ENCODE peak calls at places on chromosomes 16 and 17, in five cellular contexts. One of them, this sample, is unnamed.

GRCh38 chr16:72291531-72291981 is 119.6 kb upstream of the PMFBP1 start:
- DNase-seq in upper lobe of left lung: no peak
- DNase-seq in GM12878: no peak
- DNase-seq in GM12891: no peak
- DNase-seq in breast epithelium: no peak
- DNase-seq in this sample: no peak

GRCh38 chr16:50209548-50210265 is 56.6 kb downstream of the TENT4B start:
- DNase-seq in breast epithelium: no peak
- DNase-seq in upper lobe of left lung: no peak
- DNase-seq in GM12891: no peak
- DNase-seq in GM12878: no peak
- DNase-seq in this sample: no peak

GRCh38 chr16:19884611-19885455 is at the start of gene GPRC5B:
- DNase-seq in GM12891: peak; percentile 55
- DNase-seq in breast epithelium: peak; percentile 32
- DNase-seq in GM12878: no peak
- DNase-seq in upper lobe of left lung: peak; percentile 23
- DNase-seq in this sample: peak; percentile 33

GRCh38 chr17:38864636-38865398 is 5.0 kb upstream of the LASP1 start:
- DNase-seq in upper lobe of left lung: no peak
- DNase-seq in GM12878: no peak
- DNase-seq in GM12891: no peak
- DNase-seq in breast epithelium: no peak
- DNase-seq in this sample: no peak

GRCh38 chr17:57892820-57893595 is 43.2 kb upstream of the MRPS23 start:
- DNase-seq in upper lobe of left lung: peak; percentile 97
- DNase-seq in GM12878: no peak
- DNase-seq in GM12891: no peak
- DNase-seq in breast epithelium: peak; percentile 96
- DNase-seq in this sample: no peak

GRCh38 chr16:67339453-67339852 is 12.8 kb downstream of the LRRC36 start:
- DNase-seq in GM12878: no peak
- DNase-seq in GM12891: no peak
- DNase-seq in breast epithelium: no peak
- DNase-seq in upper lobe of left lung: no peak
- DNase-seq in this sample: no peak

GRCh38 chr17:46898364-46898763 is 24.6 kb upstream of the GOSR2 start:
- DNase-seq in GM12878: no peak
- DNase-seq in upper lobe of left lung: no peak
- DNase-seq in GM12891: no peak
- DNase-seq in breast epithelium: no peak
- DNase-seq in this sample: no peak

GRCh38 chr16:77784441-77785356 is 3.7 kb upstream of the VAT1L start:
- DNase-seq in breast epithelium: no peak
- DNase-seq in GM12891: no peak
- DNase-seq in upper lobe of left lung: no peak
- DNase-seq in GM12878: no peak
- DNase-seq in this sample: no peak

GRCh38 chr16:68848786-68849185 is 5.5 kb downstream of the TANGO6 start:
- DNase-seq in GM12891: no peak
- DNase-seq in breast epithelium: no peak
- DNase-seq in GM12878: no peak
- DNase-seq in upper lobe of left lung: no peak
- DNase-seq in this sample: no peak

GRCh38 chr17:38465420-38466345 is 37.4 kb downstream of the ARHGAP23 start:
- DNase-seq in GM12891: no peak
- DNase-seq in GM12878: no peak
- DNase-seq in breast epithelium: peak; percentile 84
- DNase-seq in upper lobe of left lung: no peak
- DNase-seq in this sample: no peak

GRCh38 chr16:26816266-26816665 is 250.5 kb upstream of the C16orf82 start:
- DNase-seq in GM12891: no peak
- DNase-seq in upper lobe of left lung: no peak
- DNase-seq in breast epithelium: no peak
- DNase-seq in GM12878: no peak
- DNase-seq in this sample: no peak

GRCh38 chr17:8459109-8459508 is 23.4 kb downstream of the NDEL1 start:
- DNase-seq in GM12878: no peak
- DNase-seq in GM12891: no peak
- DNase-seq in breast epithelium: no peak
- DNase-seq in upper lobe of left lung: no peak
- DNase-seq in this sample: no peak

GRCh38 chr16:65833171-65833871 is 533.2 kb upstream of the CDH5 start:
- DNase-seq in upper lobe of left lung: no peak
- DNase-seq in GM12878: no peak
- DNase-seq in breast epithelium: no peak
- DNase-seq in GM12891: no peak
- DNase-seq in this sample: no peak

GRCh38 chr17:60277258-60277657 is 114.7 kb downstream of the USP32 start:
- DNase-seq in GM12878: no peak
- DNase-seq in breast epithelium: no peak
- DNase-seq in upper lobe of left lung: no peak
- DNase-seq in GM12891: no peak
- DNase-seq in this sample: no peak

GRCh38 chr17:7486181-7486580 is 2.0 kb downstream of the POLR2A start:
- DNase-seq in breast epithelium: no peak
- DNase-seq in GM12891: no peak
- DNase-seq in upper lobe of left lung: no peak
- DNase-seq in GM12878: no peak
- DNase-seq in this sample: no peak

GRCh38 chr16:56448005-56448404 is 3.1 kb downstream of the NUDT21 start:
- DNase-seq in GM12891: no peak
- DNase-seq in GM12878: no peak
- DNase-seq in upper lobe of left lung: no peak
- DNase-seq in breast epithelium: no peak
- DNase-seq in this sample: no peak

GRCh38 chr16:67537636-67538591 is 9.3 kb downstream of the RIPOR1 start:
- DNase-seq in GM12878: no peak
- DNase-seq in breast epithelium: no peak
- DNase-seq in upper lobe of left lung: peak; percentile 81
- DNase-seq in GM12891: peak; percentile 74
- DNase-seq in this sample: peak; percentile 77

GRCh38 chr16:593807-594206 is 3.9 kb downstream of the RAB40C start:
- DNase-seq in breast epithelium: no peak
- DNase-seq in GM12891: no peak
- DNase-seq in upper lobe of left lung: no peak
- DNase-seq in GM12878: no peak
- DNase-seq in this sample: no peak

GRCh38 chr17:77754956-77755355 is 203.5 kb upstream of the TNRC6C start:
- DNase-seq in breast epithelium: no peak
- DNase-seq in upper lobe of left lung: peak; percentile 2
- DNase-seq in GM12891: no peak
- DNase-seq in GM12878: no peak
- DNase-seq in this sample: no peak

GRCh38 chr16:29899516-29900101 is at the start of gene SEZ6L2:
- DNase-seq in GM12891: no peak
- DNase-seq in breast epithelium: peak; percentile 55
- DNase-seq in upper lobe of left lung: peak; percentile 73
- DNase-seq in GM12878: no peak
- DNase-seq in this sample: no peak

GRCh38 chr16:66425651-66426050 is 1.4 kb upstream of the BEAN1 start:
- DNase-seq in upper lobe of left lung: no peak
- DNase-seq in breast epithelium: no peak
- DNase-seq in GM12891: no peak
- DNase-seq in GM12878: no peak
- DNase-seq in this sample: no peak

GRCh38 chr16:66894948-66895696 is 14.8 kb downstream of the PDP2 start:
- DNase-seq in breast epithelium: peak; percentile 40
- DNase-seq in upper lobe of left lung: peak; percentile 72
- DNase-seq in GM12891: peak; percentile 54
- DNase-seq in GM12878: no peak
- DNase-seq in this sample: peak; percentile 46

GRCh38 chr17:4901648-4902344 is 1.1 kb downstream of the CHRNE start:
- DNase-seq in breast epithelium: no peak
- DNase-seq in GM12878: no peak
- DNase-seq in GM12891: peak; percentile 12
- DNase-seq in upper lobe of left lung: peak; percentile 75
- DNase-seq in this sample: peak; percentile 31

GRCh38 chr16:86390335-86390734 is 120.0 kb upstream of the FOXF1 start:
- DNase-seq in GM12878: no peak
- DNase-seq in GM12891: no peak
- DNase-seq in breast epithelium: no peak
- DNase-seq in upper lobe of left lung: no peak
- DNase-seq in this sample: no peak

GRCh38 chr16:67399218-67399733 is 6.0 kb upstream of the TPPP3 start:
- DNase-seq in upper lobe of left lung: peak; percentile 59
- DNase-seq in breast epithelium: no peak
- DNase-seq in GM12891: peak; percentile 87
- DNase-seq in GM12878: no peak
- DNase-seq in this sample: peak; percentile 85

GRCh38 chr16:1330260-1330914 is 3.1 kb upstream of the BAIAP3 start:
- DNase-seq in breast epithelium: no peak
- DNase-seq in upper lobe of left lung: no peak
- DNase-seq in GM12878: no peak
- DNase-seq in GM12891: no peak
- DNase-seq in this sample: no peak

GRCh38 chr16:71726491-71727319 is 2.2 kb upstream of the PHLPP2 start:
- DNase-seq in GM12891: no peak
- DNase-seq in GM12878: no peak
- DNase-seq in breast epithelium: no peak
- DNase-seq in upper lobe of left lung: no peak
- DNase-seq in this sample: no peak

GRCh38 chr16:73171901-73172619 is 124.1 kb upstream of the ZFHX3 start:
- DNase-seq in breast epithelium: no peak
- DNase-seq in GM12891: no peak
- DNase-seq in GM12878: no peak
- DNase-seq in upper lobe of left lung: no peak
- DNase-seq in this sample: no peak

GRCh38 chr17:19723967-19724366 is 7.6 kb upstream of the SLC47A2 start:
- DNase-seq in GM12878: no peak
- DNase-seq in breast epithelium: peak; percentile 90
- DNase-seq in GM12891: no peak
- DNase-seq in upper lobe of left lung: peak; percentile 15
- DNase-seq in this sample: no peak

GRCh38 chr17:80468222-80468621 is 8.2 kb downstream of the NPTX1 start:
- DNase-seq in upper lobe of left lung: no peak
- DNase-seq in GM12878: no peak
- DNase-seq in breast epithelium: no peak
- DNase-seq in GM12891: no peak
- DNase-seq in this sample: no peak

DNA sequence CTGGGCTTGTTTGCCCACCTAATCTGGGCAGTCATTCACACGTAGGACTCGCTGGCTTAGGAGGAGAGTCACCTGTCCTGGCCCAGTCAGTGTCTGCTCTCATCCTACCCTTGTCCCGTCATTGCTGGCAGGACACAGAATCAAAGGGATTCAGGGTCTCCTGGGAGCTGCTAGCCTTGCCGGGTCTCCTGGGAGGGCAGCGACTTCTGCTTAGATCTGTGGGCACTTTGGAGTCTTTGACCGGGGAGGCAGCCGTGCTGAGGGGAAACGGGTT is 12.6 kb downstream of the RAI1 start:
- DNase-seq in breast epithelium: no peak
- DNase-seq in upper lobe of left lung: no peak
- DNase-seq in GM12891: no peak
- DNase-seq in GM12878: no peak
- DNase-seq in this sample: no peak
- TF ChIP-seq POLR2A in breast epithelium: no peak
- TF ChIP-seq POLR2A in upper lobe of left lung: no peak
- TF ChIP-seq POLR2A in GM12891: no peak
- TF ChIP-seq POLR2A in GM12878: no peak
- TF ChIP-seq POLR2A in this sample: no peak

GRCh38 chr16:15770107-15770506 is 86.7 kb downstream of the MYH11 start:
- DNase-seq in breast epithelium: no peak
- DNase-seq in upper lobe of left lung: no peak
- DNase-seq in GM12891: no peak
- DNase-seq in GM12878: no peak
- DNase-seq in this sample: no peak

GRCh38 chr16:15770512-15770911 is 86.3 kb downstream of the MYH11 start:
- DNase-seq in GM12891: no peak
- DNase-seq in upper lobe of left lung: no peak
- DNase-seq in breast epithelium: no peak
- DNase-seq in GM12878: no peak
- DNase-seq in this sample: no peak

GRCh38 chr16:15768201-15768600 is 88.6 kb downstream of the MYH11 start:
- DNase-seq in upper lobe of left lung: no peak
- DNase-seq in breast epithelium: no peak
- DNase-seq in GM12878: no peak
- DNase-seq in GM12891: no peak
- DNase-seq in this sample: no peak

GRCh38 chr16:15766918-15767317 is 89.9 kb downstream of the MYH11 start:
- DNase-seq in GM12891: no peak
- DNase-seq in upper lobe of left lung: no peak
- DNase-seq in GM12878: no peak
- DNase-seq in breast epithelium: no peak
- DNase-seq in this sample: no peak

DNA sequence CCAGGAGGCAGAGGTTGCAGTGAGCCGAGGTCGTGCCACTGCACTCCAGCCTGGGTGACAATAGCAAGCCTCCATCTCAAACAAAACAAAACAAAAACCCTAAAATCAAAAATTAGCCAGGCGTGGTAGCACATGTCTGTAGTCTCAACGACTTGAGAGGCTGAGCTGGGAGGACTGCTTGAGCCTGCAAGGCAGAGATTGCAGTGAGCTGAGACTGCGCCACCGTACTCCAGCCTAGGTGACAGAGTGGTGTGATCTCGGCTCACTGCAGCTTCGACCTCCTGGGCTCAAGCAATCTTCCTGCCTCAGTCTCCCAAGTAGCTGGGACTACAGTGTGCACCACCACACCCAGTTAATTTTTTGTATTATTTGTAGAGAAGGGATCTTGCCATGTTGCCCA is 87.6 kb downstream of the MYH11 start:
- DNase-seq in breast epithelium: no peak
- DNase-seq in GM12878: no peak
- DNase-seq in upper lobe of left lung: no peak
- DNase-seq in GM12891: no peak
- DNase-seq in this sample: no peak
- TF ChIP-seq POLR2AphosphoS5 in breast epithelium: no peak
- TF ChIP-seq POLR2AphosphoS5 in GM12878: no peak
- TF ChIP-seq POLR2AphosphoS5 in upper lobe of left lung: no peak
- TF ChIP-seq POLR2AphosphoS5 in GM12891: no peak
- TF ChIP-seq POLR2AphosphoS5 in this sample: no peak

GRCh38 chr16:57533366-57533617 is 3.1 kb downstream of the CCDC102A start:
- DNase-seq in GM12891: no peak
- DNase-seq in breast epithelium: no peak
- DNase-seq in GM12878: no peak
- DNase-seq in upper lobe of left lung: no peak
- DNase-seq in this sample: no peak
- TF ChIP-seq POLR2A in GM12891: no peak
- TF ChIP-seq POLR2A in breast epithelium: no peak
- TF ChIP-seq POLR2A in GM12878: no peak
- TF ChIP-seq POLR2A in upper lobe of left lung: no peak
- TF ChIP-seq POLR2A in this sample: no peak

GRCh38 chr16:81388357-81388756 is 56.3 kb upstream of the CMIP start:
- DNase-seq in upper lobe of left lung: no peak
- DNase-seq in GM12878: no peak
- DNase-seq in breast epithelium: no peak
- DNase-seq in GM12891: no peak
- DNase-seq in this sample: no peak

GRCh38 chr16:81380932-81381331 is 63.7 kb upstream of the CMIP start:
- DNase-seq in GM12891: no peak
- DNase-seq in breast epithelium: no peak
- DNase-seq in GM12878: no peak
- DNase-seq in upper lobe of left lung: no peak
- DNase-seq in this sample: no peak

GRCh38 chr16:81378049-81378448 is 63.3 kb downstream of the GAN start:
- DNase-seq in GM12878: no peak
- DNase-seq in upper lobe of left lung: no peak
- DNase-seq in GM12891: no peak
- DNase-seq in breast epithelium: no peak
- DNase-seq in this sample: no peak

GRCh38 chr16:81385031-81385756 is 59.4 kb upstream of the CMIP start:
- DNase-seq in upper lobe of left lung: no peak
- DNase-seq in GM12878: no peak
- DNase-seq in GM12891: no peak
- DNase-seq in breast epithelium: no peak
- DNase-seq in this sample: no peak

GRCh38 chr16:81384006-81384405 is 60.6 kb upstream of the CMIP start:
- DNase-seq in upper lobe of left lung: no peak
- DNase-seq in GM12878: no peak
- DNase-seq in GM12891: no peak
- DNase-seq in breast epithelium: no peak
- DNase-seq in this sample: no peak
- TF ChIP-seq POLR2AphosphoS5 in upper lobe of left lung: no peak
- TF ChIP-seq POLR2AphosphoS5 in GM12878: no peak
- TF ChIP-seq POLR2AphosphoS5 in GM12891: no peak
- TF ChIP-seq POLR2AphosphoS5 in breast epithelium: no peak
- TF ChIP-seq POLR2AphosphoS5 in this sample: no peak

This sample was measured in GM12892.